ENCODE peak calls at places on chromosomes 11 and 22, in five cellular contexts. M is natural killer cell, N is hepatocyte, U is HL-60, P is fibroblast of villous mesenchyme. K is an unnamed sample.

GRCh38 chr22:19603767-19604166 is 79.6 kb upstream of the CLDN5 start:
- DNase-seq in U (no peak), P (no peak), M (no peak), N (peak), K (no peak)

GRCh38 chr22:29369460-29369859 is 18.9 kb downstream of the AP1B1 start:
- DNase-seq in N (peak), M (no peak), U (peak), P (peak), K (peak)

GRCh38 chr11:45805305-45806071 is 539 bp downstream of the SLC35C1 start:
- DNase-seq in P (peak), M (no peak), N (peak), U (peak), K (no peak)

GRCh38 chr11:494761-495536 is 12.1 kb downstream of the RNH1 start:
- DNase-seq in N (no peak), M (no peak), P (peak), U (no peak), K (no peak)

GRCh38 chr11:123030517-123030916 is 31.4 kb downstream of the HSPA8 start:
- DNase-seq in N (no peak), M (no peak), P (no peak), U (no peak), K (no peak)

GRCh38 chr11:71223081-71223405 is 29.3 kb downstream of the SHANK2 start:
- DNase-seq in U (no peak), N (no peak), P (no peak), M (no peak), K (no peak)

GRCh38 chr11:114317738-114318137 is 21.5 kb downstream of the NNMT start:
- DNase-seq in M (no peak), N (peak), P (peak), U (no peak), K (no peak)

GRCh38 chr22:47966316-47966715 is 1203.9 kb downstream of the TBC1D22A start:
- DNase-seq in U (no peak), M (no peak), P (no peak), N (no peak), K (no peak)

GRCh38 chr22:27139935-27140493 is 482.6 kb downstream of the MIAT start:
- DNase-seq in P (peak), M (no peak), U (no peak), N (peak), K (no peak)

GRCh38 chr11:82945682-82946081 is 44.1 kb downstream of the DDIAS start:
- DNase-seq in U (no peak), M (no peak), N (no peak), P (no peak), K (no peak)

GRCh38 chr11:82682003-82682751 is 51.5 kb downstream of the FAM181B start:
- DNase-seq in P (peak), N (peak), M (no peak), U (peak), K (no peak)

GRCh38 chr11:112265659-112266409 is 5.2 kb upstream of the PLET1 start:
- DNase-seq in M (no peak), N (peak), U (no peak), P (peak), K (no peak)

GRCh38 chr11:12467610-12468009 is 90.2 kb downstream of the PARVA start:
- DNase-seq in M (no peak), P (no peak), U (no peak), N (no peak), K (no peak)

GRCh38 chr11:17745032-17745772 is 10.6 kb downstream of the KCNC1 start:
- DNase-seq in M (no peak), N (no peak), P (no peak), U (no peak), K (no peak)

GRCh38 chr22:39144101-39144815 is 8.2 kb downstream of the CBX7 start:
- DNase-seq in M (peak), N (peak), U (no peak), P (peak), K (no peak)

GRCh38 chr11:86091566-86091965 is 22.7 kb upstream of the PICALM start:
- DNase-seq in M (no peak), P (peak), U (no peak), N (no peak), K (no peak)

GRCh38 chr11:43937434-43938411 is 4.7 kb upstream of the C11orf96 start:
- DNase-seq in N (no peak), U (no peak), M (no peak), P (peak), K (no peak)

GRCh38 chr11:2867142-2867541 is 18.4 kb downstream of the CDKN1C start:
- DNase-seq in P (no peak), U (no peak), M (no peak), N (no peak), K (no peak)

GRCh38 chr11:117479372-117479771 is 151.7 kb downstream of the CEP164 start:
- DNase-seq in P (no peak), M (no peak), U (no peak), N (no peak), K (no peak)

GRCh38 chr11:130830563-130830950 is 85.7 kb downstream of the SNX19 start:
- DNase-seq in U (no peak), P (no peak), M (no peak), N (no peak), K (no peak)

GRCh38 chr11:113951487-113951886 is 23.4 kb upstream of the HTR3A start:
- DNase-seq in U (no peak), M (no peak), N (no peak), P (no peak), K (no peak)

GRCh38 chr11:57426754-57427691 is at the start of gene SLC43A3:
- DNase-seq in N (peak), U (peak), M (peak), P (peak), K (peak)

GRCh38 chr11:19281041-19281440 is 40.3 kb upstream of the E2F8 start:
- DNase-seq in N (no peak), U (no peak), P (peak), M (peak), K (no peak)

GRCh38 chr11:77068461-77069335 is 1.9 kb downstream of the CAPN5 start:
- DNase-seq in M (no peak), N (no peak), P (no peak), U (no peak), K (no peak)

GRCh38 chr11:46296520-46297448 is 19.3 kb downstream of the CREB3L1 start:
- DNase-seq in U (no peak), N (peak), P (peak), M (no peak), K (no peak)

GRCh38 chr11:134098566-134099184 is 29.8 kb downstream of the JAM3 start:
- DNase-seq in U (no peak), P (no peak), N (peak), M (no peak), K (no peak)

GRCh38 chr11:122101625-122102291 is 14.3 kb downstream of the BLID start:
- DNase-seq in U (no peak), M (no peak), N (peak), P (peak), K (no peak)

GRCh38 chr11:45390407-45390806 is 104.3 kb upstream of the SYT13 start:
- DNase-seq in M (no peak), N (no peak), P (peak), U (no peak), K (no peak)

GRCh38 chr22:19974233-19974861 is 32.7 kb upstream of the TXNRD2 start:
- DNase-seq in P (peak), M (peak), U (no peak), N (peak), K (no peak)

GRCh38 chr22:29765905-29766631 is 739 bp downstream of the ZMAT5 start:
- DNase-seq in U (no peak), P (no peak), M (no peak), N (peak), K (no peak)

GRCh38 chr22:33539902-33540751 is 380.1 kb downstream of the LARGE1 start:
- DNase-seq in U (no peak), N (peak), M (no peak), P (peak), K (no peak)

GRCh38 chr22:22461583-22461982 is 47.0 kb downstream of the ZNF280B start:
- DNase-seq in P (no peak), N (no peak), U (no peak), M (no peak), K (no peak)

GRCh38 chr22:22458896-22459588 is 49.5 kb downstream of the ZNF280B start:
- DNase-seq in P (no peak), M (no peak), N (no peak), U (no peak), K (no peak)

GRCh38 chr22:22460060-22460459 is 48.5 kb downstream of the ZNF280B start:
- DNase-seq in U (no peak), M (no peak), P (no peak), N (no peak), K (no peak)

GRCh38 chr22:22461111-22461510 is 47.4 kb downstream of the ZNF280B start:
- DNase-seq in U (no peak), N (no peak), M (no peak), P (no peak), K (no peak)

GRCh38 chr22:22460635-22461034 is 47.9 kb downstream of the ZNF280B start:
- DNase-seq in P (no peak), U (no peak), N (peak), M (no peak), K (no peak)
- TF ChIP-seq CTCF in P (peak), U (peak), N (peak), M (no peak), K (peak)

DNA sequence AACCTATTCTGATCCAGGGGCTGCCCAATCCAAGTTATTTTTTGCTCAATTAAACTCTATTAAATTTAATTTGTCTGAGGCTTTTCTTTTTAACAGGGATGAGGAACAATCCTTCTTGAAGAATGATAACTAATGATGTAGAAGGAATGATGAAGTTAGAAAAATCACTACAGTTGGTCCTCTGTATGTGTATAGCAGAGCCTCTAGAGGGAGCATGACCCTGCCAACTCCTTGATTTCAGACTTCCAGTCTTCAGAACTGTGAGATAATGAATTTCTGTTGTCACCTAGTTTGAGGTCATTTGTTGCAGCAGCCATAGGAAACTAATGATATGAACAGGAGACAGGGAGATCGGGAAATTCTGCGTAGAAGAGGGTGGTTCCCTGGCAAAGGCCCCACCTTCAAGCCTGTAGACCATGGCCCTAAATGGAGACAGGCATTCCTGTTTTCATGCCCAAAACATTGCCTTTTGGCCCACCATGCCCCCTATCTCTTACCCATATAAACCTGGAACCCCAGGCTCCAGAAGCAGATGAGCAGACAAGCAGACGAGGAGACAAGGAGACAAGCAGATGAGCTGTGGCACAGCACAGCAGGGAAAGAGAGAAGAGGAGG is 7.7 kb upstream of the QSER1 start:
- DNase-seq in P (peak), U (no peak), N (peak), M (no peak), K (no peak)
- TF ChIP-seq CTCF in P (peak), U (peak), N (peak), M (peak), K (peak)

GRCh38 chr11:62497132-62497915 is 49.3 kb downstream of the AHNAK start:
- DNase-seq in M (no peak), U (peak), P (peak), N (peak), K (peak)
- TF ChIP-seq CTCF in M (no peak), U (peak), P (peak), N (peak), K (peak)

GRCh38 chr22:32203181-32204105 is 1.4 kb downstream of the RFPL2 start:
- DNase-seq in U (no peak), M (no peak), P (no peak), N (peak), K (no peak)

GRCh38 chr22:32200752-32201151 is 4.1 kb downstream of the RFPL2 start:
- DNase-seq in M (no peak), N (no peak), U (no peak), P (no peak), K (no peak)

GRCh38 chr22:32202161-32202538 is 2.7 kb downstream of the RFPL2 start:
- DNase-seq in U (no peak), M (no peak), N (no peak), P (no peak), K (no peak)

GRCh38 chr22:32204211-32204855 is 540 bp downstream of the RFPL2 start:
- DNase-seq in U (peak), M (no peak), P (no peak), N (peak), K (no peak)

DNA sequence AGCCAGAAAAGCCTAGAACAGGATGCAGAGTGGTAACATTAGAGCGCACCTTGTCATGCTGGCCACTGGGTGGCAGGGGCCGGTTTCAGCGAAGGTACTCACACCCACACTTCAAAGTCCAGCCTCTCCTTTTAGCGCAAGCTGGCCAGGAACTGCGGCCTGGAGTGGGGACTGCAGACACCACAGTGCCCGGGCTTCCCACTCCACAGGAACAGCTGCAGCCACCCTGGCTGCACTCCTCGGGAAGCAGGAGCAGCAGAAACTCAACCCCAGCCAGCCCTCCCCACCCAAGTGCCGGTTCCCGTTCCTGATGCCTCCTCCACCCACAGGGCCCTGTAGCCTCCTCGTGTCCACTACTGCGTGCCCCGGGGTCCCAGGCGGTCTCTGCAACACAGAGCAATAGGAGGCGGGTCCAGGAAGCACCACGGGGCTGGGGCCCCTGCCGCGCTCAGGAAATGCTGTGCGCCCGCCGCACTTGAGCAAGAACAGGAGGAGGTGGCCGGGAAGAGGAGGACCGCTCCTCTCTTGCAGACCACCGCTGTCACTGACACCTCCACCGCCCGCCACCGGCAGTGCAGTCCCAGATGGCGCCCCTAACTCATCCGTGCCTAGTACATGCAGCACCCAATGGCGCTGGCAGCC is 2.2 kb downstream of the RFPL2 start:
- DNase-seq in M (no peak), P (peak), U (peak), N (peak), K (no peak)
- TF ChIP-seq CTCF in M (peak), P (peak), U (peak), N (peak), K (peak)